ENCODE peak calls at places on chromosomes 1 and 21, in five cellular contexts. T is transverse colon, P is PC-9, B is glutamatergic neuron, W is IMR-90. A is an unnamed sample.

GRCh38 chr1:201530741-201531521 is 8.0 kb upstream of the NAV1 start:
- DNase-seq in T (peak), W (peak), P (peak), B (peak), A (peak)

GRCh38 chr1:22976127-22976460 is 3.4 kb upstream of the LACTBL1 start:
- DNase-seq in B (no peak), W (no peak), T (no peak), P (no peak), A (no peak)

GRCh38 chr1:178644308-178645120 is 80.5 kb upstream of the RALGPS2 start:
- DNase-seq in W (peak), P (peak), B (peak), T (peak), A (no peak)

GRCh38 chr1:36667836-36668235 is 185.1 kb upstream of the CSF3R start:
- DNase-seq in T (no peak), W (no peak), P (no peak), B (no peak), A (no peak)

GRCh38 chr1:211697356-211697755 is 21.9 kb upstream of the NEK2 start:
- DNase-seq in T (no peak), B (no peak), P (no peak), W (no peak), A (no peak)

GRCh38 chr1:1371354-1371740 is 3.7 kb downstream of the AURKAIP1 start:
- DNase-seq in T (no peak), P (no peak), B (no peak), W (no peak), A (no peak)

GRCh38 chr1:32954183-32954582 is 10.4 kb downstream of the RNF19B start:
- DNase-seq in T (no peak), P (peak), B (no peak), W (no peak), A (no peak)

GRCh38 chr1:3695326-3696217 is 43.3 kb downstream of the TP73 start:
- DNase-seq in P (no peak), W (peak), T (peak), B (peak), A (no peak)

GRCh38 chr1:233520510-233521191 is 93.3 kb upstream of the KCNK1 start:
- DNase-seq in T (no peak), P (peak), B (no peak), W (no peak), A (no peak)

GRCh38 chr1:1678581-1679380 is 13.8 kb downstream of the SLC35E2B start:
- DNase-seq in P (no peak), T (peak), W (no peak), B (peak), A (peak)

GRCh38 chr1:214338212-214338611 is 57.3 kb downstream of the SMYD2 start:
- DNase-seq in P (no peak), B (no peak), T (no peak), W (peak), A (no peak)

GRCh38 chr21:14878971-14879370 is 185.8 kb downstream of the NRIP1 start:
- DNase-seq in P (peak), W (no peak), T (no peak), B (no peak), A (no peak)

GRCh38 chr1:36446261-36446660 is 4.0 kb downstream of the OSCP1 start:
- DNase-seq in B (peak), T (no peak), W (no peak), P (no peak), A (peak)

GRCh38 chr1:8540971-8541370 is 223.1 kb downstream of the SLC45A1 start:
- DNase-seq in B (no peak), W (no peak), P (no peak), T (no peak), A (no peak)

GRCh38 chr1:228079601-228080263 is 2.8 kb upstream of the ARF1 start:
- DNase-seq in P (no peak), W (no peak), T (peak), B (no peak), A (peak)

GRCh38 chr1:24720152-24720551 is 25.1 kb upstream of the CLIC4 start:
- DNase-seq in W (peak), T (peak), P (no peak), B (no peak), A (no peak)

GRCh38 chr1:47757226-47757975 is 239.8 kb downstream of the TRABD2B start:
- DNase-seq in T (no peak), W (no peak), B (no peak), P (no peak), A (no peak)

GRCh38 chr1:71753746-71754145 is 528.6 kb downstream of the NEGR1 start:
- DNase-seq in T (no peak), W (no peak), P (no peak), B (no peak), A (no peak)

GRCh38 chr1:241703001-241703400 is 50.9 kb downstream of the WDR64 start:
- DNase-seq in B (no peak), W (no peak), P (no peak), T (no peak), A (no peak)

DNA sequence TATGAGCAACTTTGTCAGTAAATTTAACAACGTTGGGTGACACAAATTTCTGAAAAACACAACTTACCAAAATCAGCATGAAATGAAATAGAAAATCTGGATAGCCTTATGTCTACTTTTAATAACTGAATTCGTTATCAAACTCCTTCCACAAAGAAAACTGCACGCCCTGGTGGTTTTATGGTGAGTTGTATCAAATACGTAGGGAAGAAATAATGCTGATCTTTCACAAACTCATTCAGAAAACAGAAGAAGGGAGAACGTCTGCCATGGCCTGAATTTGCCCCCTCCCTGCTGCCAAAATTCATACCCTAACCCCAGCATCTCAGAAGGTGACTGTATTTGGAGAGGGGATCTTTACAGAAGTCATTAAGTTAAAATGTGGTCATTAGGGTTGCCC is 50.0 kb upstream of the COL18A1 start:
- DNase-seq in T (no peak), W (no peak), B (no peak), P (no peak), A (no peak)
- TF ChIP-seq CTCF in T (no peak), W (no peak), B (no peak), P (no peak), A (no peak)

DNA sequence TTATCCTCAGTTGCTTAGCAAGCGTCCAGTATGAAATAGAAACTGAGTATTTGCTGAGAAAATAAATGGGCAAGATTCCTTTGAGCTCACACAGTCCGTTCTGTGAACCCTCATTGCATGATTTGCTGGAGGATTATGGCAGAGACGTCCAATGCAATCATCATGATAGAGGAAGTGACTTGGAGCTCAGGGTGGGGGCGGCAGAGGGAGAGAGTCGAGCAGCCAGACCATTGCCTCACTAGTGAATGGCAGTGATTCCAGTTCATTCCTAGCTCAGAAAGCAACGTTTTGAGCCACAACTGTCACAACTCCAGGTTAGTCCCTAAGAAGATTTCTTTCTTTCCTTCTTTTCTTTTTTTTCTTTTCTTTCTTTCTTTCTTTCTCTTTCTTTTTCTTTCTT is 27.5 kb upstream of the COL9A2 start:
- DNase-seq in W (peak), T (peak), P (no peak), B (no peak), A (peak)
- TF ChIP-seq CTCF in W (no peak), T (no peak), P (no peak), B (no peak), A (no peak)

GRCh38 chr1:10788592-10789006 is 7.8 kb downstream of the CASZ1 start:
- DNase-seq in B (peak), W (no peak), P (no peak), T (peak), A (no peak)
- TF ChIP-seq CTCF in B (no peak), W (peak), P (no peak), T (peak), A (no peak)

GRCh38 chr1:220119043-220119512 is 25.1 kb downstream of the IARS2 start:
- DNase-seq in W (peak), P (no peak), B (no peak), T (no peak), A (no peak)

GRCh38 chr1:220113136-220113695 is 19.3 kb downstream of the IARS2 start:
- DNase-seq in W (peak), P (no peak), B (no peak), T (no peak), A (no peak)
- TF ChIP-seq CTCF in W (peak), P (peak), B (peak), T (peak), A (peak)

DNA sequence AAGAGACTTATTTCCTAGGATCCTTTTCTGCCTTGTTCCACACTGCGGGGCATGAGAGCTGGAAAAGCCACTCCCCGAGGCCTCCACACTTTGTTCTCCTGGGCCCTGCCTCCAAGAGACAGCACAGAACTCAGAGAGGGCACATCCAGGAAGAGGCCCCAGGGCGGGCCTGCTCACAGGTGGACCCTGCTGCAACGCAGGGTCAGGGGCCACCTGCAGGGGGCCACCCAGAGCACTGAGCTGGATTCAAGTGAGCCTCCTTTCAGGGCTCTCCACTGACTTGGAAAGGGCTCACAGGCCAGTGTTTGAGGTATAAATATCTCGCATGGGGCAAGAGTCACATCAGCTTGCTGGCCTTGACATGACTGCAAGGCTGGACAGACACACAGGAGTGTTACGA is 4.8 kb downstream of the RGS16 start:
- DNase-seq in T (no peak), B (no peak), P (no peak), W (no peak), A (no peak)
- TF ChIP-seq CTCF in T (peak), B (peak), P (peak), W (no peak), A (peak)

GRCh38 chr1:216682694-216683243 is 40.5 kb downstream of the ESRRG start:
- DNase-seq in W (no peak), B (no peak), P (no peak), T (no peak), A (no peak)
- TF ChIP-seq CTCF in W (no peak), B (no peak), P (no peak), T (no peak), A (no peak)

DNA sequence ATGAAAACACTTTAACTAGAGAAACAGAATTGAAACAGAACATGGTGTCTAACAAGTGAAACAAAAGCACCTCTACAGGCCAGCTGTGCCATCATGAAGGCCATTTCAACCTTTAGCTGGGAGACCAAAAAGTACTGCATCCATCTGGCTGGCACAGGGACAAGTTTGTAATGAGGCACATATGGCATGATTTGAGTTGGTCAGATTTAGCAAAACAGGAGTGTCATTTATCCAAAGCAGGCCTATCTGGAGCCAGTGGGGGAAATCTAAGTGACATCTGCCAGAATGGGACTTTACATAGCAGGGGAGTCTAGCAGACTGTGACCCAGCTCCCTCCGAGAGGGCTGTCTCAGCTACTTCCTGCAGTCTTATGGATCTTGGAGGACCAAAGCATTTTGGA is 51.9 kb downstream of the DNTTIP2 start:
- DNase-seq in B (no peak), T (no peak), P (peak), W (no peak), A (no peak)
- TF ChIP-seq CTCF in B (no peak), T (no peak), P (no peak), W (no peak), A (no peak)

DNA sequence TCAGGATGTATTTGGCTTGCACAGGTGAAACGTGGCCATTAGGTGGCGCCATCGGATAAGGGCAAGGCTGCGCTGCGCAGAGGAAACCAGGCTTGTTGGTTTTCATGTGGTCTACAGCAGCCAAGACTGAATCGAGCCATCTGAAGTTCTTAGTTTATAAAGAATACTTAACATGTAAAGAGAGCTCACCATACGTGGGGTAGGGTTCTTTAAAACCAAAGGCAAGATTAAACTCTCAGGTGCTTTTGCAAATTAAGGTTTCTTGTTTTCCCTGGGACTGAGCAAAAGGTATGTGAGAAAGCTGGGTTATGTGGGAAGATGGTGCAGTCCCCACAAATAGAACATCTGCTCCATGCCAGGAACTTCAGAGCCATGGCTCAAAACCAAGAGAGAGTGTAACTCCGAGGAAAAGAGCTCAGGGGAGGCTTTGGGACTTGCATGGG is 9.3 kb downstream of the MASP2 start:
- DNase-seq in W (peak), P (peak), B (peak), T (peak), A (peak)
- TF ChIP-seq CTCF in W (peak), P (peak), B (peak), T (peak), A (peak)